ENCODE peak calls at places on chromosome 18, in four cellular contexts. B is EL, W is EH, S is AG04450. D is an unnamed sample.

GRCh38 chr18:72086421-72086820 is 457.7 kb downstream of the CBLN2 start:
- DNase-seq in B (no peak), W (no peak), S (no peak), D (peak; percentile 4)

GRCh38 chr18:38747153-38747552 is 1181.6 kb upstream of the CELF4 start:
- DNase-seq in W (no peak), S (no peak), B (no peak), D (no peak)

GRCh38 chr18:70454705-70455322 is 166.0 kb downstream of the SOCS6 start:
- DNase-seq in B (peak; percentile 69), S (peak; percentile 53), W (peak; percentile 71), D (peak; percentile 39)

GRCh38 chr18:54453996-54454395 is 96.3 kb downstream of the C18orf54 start:
- DNase-seq in S (no peak), B (no peak), W (no peak), D (no peak)

GRCh38 chr18:74250131-74250530 is 41.6 kb downstream of the CYB5A start:
- DNase-seq in B (no peak), S (no peak), W (no peak), D (no peak)

GRCh38 chr18:52531836-52532235 is 191.8 kb downstream of the DCC start:
- DNase-seq in W (no peak), S (no peak), B (no peak), D (no peak)

GRCh38 chr18:14914126-14914525 is 166.2 kb downstream of the ANKRD30B start:
- DNase-seq in B (no peak), S (no peak), W (no peak), D (no peak)

GRCh38 chr18:58887613-58887963 is 22.9 kb downstream of the ZNF532 start:
- DNase-seq in B (peak; percentile 74), S (no peak), W (no peak), D (peak; percentile 86)

GRCh38 chr18:59459352-59460059 is 100.4 kb upstream of the LMAN1 start:
- DNase-seq in B (peak; percentile 60), W (peak; percentile 74), S (peak; percentile 33), D (peak; percentile 35)

GRCh38 chr18:59150236-59150635 is 10.6 kb downstream of the SEC11C start:
- DNase-seq in W (no peak), S (no peak), B (no peak), D (no peak)

GRCh38 chr18:21444465-21445023 is 156.0 kb downstream of the ESCO1 start:
- DNase-seq in W (peak; percentile 69), S (peak; percentile 2), B (peak; percentile 65), D (peak; percentile 43)

GRCh38 chr18:79018911-79019310 is 39.3 kb downstream of the SALL3 start:
- DNase-seq in W (no peak), B (no peak), S (no peak), D (no peak)

GRCh38 chr18:70420151-70420898 is 131.5 kb downstream of the SOCS6 start:
- DNase-seq in B (peak; percentile 82), W (peak; percentile 84), S (no peak), D (peak; percentile 72)

D was measured in astrocyte.